ENCODE peak calls at places on chromosomes 1 and 21, in eight cellular contexts. E is heart right ventricle; N is ovary; P is GM23338; I is GM06990; G is spleen; M is CD8-positive, alpha-beta T cell; K is stomach. L is an unnamed sample.

GRCh38 chr1:247376659-247377058 is 39.3 kb upstream of the NLRP3 start:
- DNase-seq in E (no peak), N (no peak), P (peak; percentile 98), I (no peak), G (no peak), M (no peak), K (no peak), L (no peak)

GRCh38 chr1:107277022-107277421 is 136.2 kb downstream of the NTNG1 start:
- DNase-seq in E (peak; percentile 5), N (no peak), P (peak; percentile 85), I (no peak), G (no peak), M (no peak), K (peak; percentile 25), L (peak; percentile 39)

GRCh38 chr1:60350531-60350930 is 277.0 kb upstream of the C1orf87 start:
- DNase-seq in E (no peak), N (no peak), P (no peak), I (no peak), G (no peak), M (no peak), K (no peak), L (no peak)

GRCh38 chr1:203368624-203369451 is 17.9 kb upstream of the FMOD start:
- DNase-seq in E (peak; percentile 76), N (peak; percentile 75), P (no peak), I (no peak), G (no peak), M (no peak), K (no peak), L (no peak)

GRCh38 chr1:2155788-2156187 is 38.8 kb downstream of the FAAP20 start:
- DNase-seq in E (no peak), N (no peak), P (no peak), I (no peak), G (no peak), M (no peak), K (no peak), L (no peak)

GRCh38 chr1:185733818-185734709 is at the start of gene HMCN1:
- DNase-seq in E (peak; percentile 84), N (peak; percentile 70), P (peak; percentile 89), I (peak; percentile 2), G (peak; percentile 86), M (peak; percentile 15), K (peak; percentile 58), L (peak; percentile 44)

GRCh38 chr1:72547412-72547811 is 265.1 kb upstream of the NEGR1 start:
- DNase-seq in E (no peak), N (no peak), P (peak; percentile 49), I (no peak), G (no peak), M (no peak), K (no peak), L (no peak)

GRCh38 chr1:156122519-156123355 is 8.2 kb downstream of the LMNA start:
- DNase-seq in E (peak; percentile 92), N (peak; percentile 91), P (no peak), I (no peak), G (no peak), M (no peak), K (peak; percentile 84), L (peak; percentile 70)

GRCh38 chr1:20551945-20552727 is at the start of gene FAM43B:
- DNase-seq in E (peak; percentile 84), N (no peak), P (peak; percentile 78), I (no peak), G (no peak), M (no peak), K (no peak), L (no peak)

GRCh38 chr1:210598135-210598652 is 269.5 kb downstream of the HHAT start:
- DNase-seq in E (peak; percentile 14), N (no peak), P (no peak), I (no peak), G (no peak), M (no peak), K (no peak), L (no peak)

GRCh38 chr1:243505986-243506689 is 250.3 kb downstream of the SDCCAG8 start:
- DNase-seq in E (peak; percentile 62), N (no peak), P (no peak), I (no peak), G (no peak), M (no peak), K (no peak), L (no peak)

GRCh38 chr1:167501513-167502191 is 16.7 kb downstream of the CD247 start:
- DNase-seq in E (no peak), N (no peak), P (no peak), I (no peak), G (peak; percentile 46), M (peak; percentile 12), K (no peak), L (no peak)

GRCh38 chr1:204806943-204807624 is 63.6 kb upstream of the NFASC start:
- DNase-seq in E (peak; percentile 85), N (peak; percentile 82), P (peak; percentile 96), I (peak; percentile 81), G (peak; percentile 93), M (peak; percentile 80), K (peak; percentile 83), L (peak; percentile 84)

GRCh38 chr1:183646780-183647179 is 6.3 kb downstream of the APOBEC4 start:
- DNase-seq in E (no peak), N (no peak), P (no peak), I (no peak), G (no peak), M (no peak), K (no peak), L (no peak)

GRCh38 chr1:7962636-7963377 is 1.3 kb downstream of the PARK7 start:
- DNase-seq in E (no peak), N (no peak), P (no peak), I (no peak), G (no peak), M (no peak), K (no peak), L (no peak)

GRCh38 chr1:25810341-25811299 is 9.1 kb upstream of the MTFR1L start:
- DNase-seq in E (peak; percentile 58), N (peak; percentile 80), P (peak; percentile 90), I (peak; percentile 64), G (peak; percentile 93), M (peak; percentile 85), K (peak; percentile 79), L (peak; percentile 83)

GRCh38 chr1:16236091-16236494 is 890 bp downstream of the CPLANE2 start:
- DNase-seq in E (no peak), N (no peak), P (peak; percentile 66), I (no peak), G (no peak), M (peak; percentile 49), K (peak; percentile 65), L (no peak)

GRCh38 chr1:41471658-41472057 is 12.8 kb downstream of the EDN2 start:
- DNase-seq in E (no peak), N (no peak), P (no peak), I (no peak), G (peak; percentile 53), M (no peak), K (no peak), L (no peak)

GRCh38 chr1:244699741-244700140 is 46.8 kb downstream of the DESI2 start:
- DNase-seq in E (no peak), N (no peak), P (no peak), I (no peak), G (no peak), M (no peak), K (no peak), L (no peak)

GRCh38 chr21:44312089-44312488 is 12.2 kb downstream of the PFKL start:
- DNase-seq in E (no peak), N (no peak), P (no peak), I (no peak), G (no peak), M (no peak), K (no peak), L (no peak)
- TF ChIP-seq CTCF in E (no peak), N (no peak), P (no peak), I (no peak), G (no peak), M (no peak), K (no peak), L (no peak)

DNA sequence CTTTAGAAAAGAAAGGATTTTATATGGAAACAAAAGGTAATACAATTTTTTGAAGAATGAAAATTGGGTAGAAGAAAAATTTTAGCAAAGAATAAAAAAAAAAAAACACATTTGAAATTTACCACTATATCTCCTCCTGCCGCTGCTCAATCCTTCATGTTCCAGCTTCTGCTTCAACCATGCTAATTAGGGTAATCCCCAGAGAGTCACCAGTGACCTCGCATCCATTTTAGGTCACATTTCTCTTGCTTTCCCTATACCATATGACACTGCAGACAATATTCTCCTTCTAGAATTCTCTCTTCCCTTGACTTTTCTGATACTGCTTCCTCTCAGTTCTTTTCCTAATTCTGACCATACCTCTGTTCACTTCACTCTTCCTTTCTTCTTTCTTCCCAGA is 237.1 kb downstream of the USH2A start:
- DNase-seq in E (no peak), N (no peak), P (no peak), I (no peak), G (no peak), M (no peak), K (no peak), L (no peak)
- H3K27me3 ChIP-seq in E (no peaks in the 10 kb centered on the region), N (no peaks in the 10 kb centered on the region), P (no peaks in the 10 kb centered on the region), I (no peaks in the 10 kb centered on the region), G (no peaks in the 10 kb centered on the region), M (no peaks in the 10 kb centered on the region), K (no peaks in the 10 kb centered on the region), L (no peaks in the 10 kb centered on the region)

DNA sequence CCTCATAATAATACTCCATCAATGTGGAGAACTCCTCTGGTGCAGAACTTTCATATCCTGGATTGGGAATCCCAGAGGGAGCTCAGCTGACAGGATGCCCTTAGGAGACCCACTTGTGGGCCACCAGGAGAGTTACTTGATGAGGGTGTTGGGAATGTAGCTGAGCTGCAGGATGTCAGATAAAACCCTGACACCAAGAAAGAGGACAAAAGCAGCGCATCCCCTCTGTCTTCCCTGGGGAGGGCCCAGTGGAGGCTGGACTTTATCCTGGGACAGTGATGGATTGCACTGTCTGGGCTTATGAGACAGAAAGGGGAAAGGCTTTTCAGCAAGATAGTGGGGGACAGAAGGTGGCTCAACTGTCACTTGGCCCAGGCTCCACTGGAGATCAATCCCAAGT is 88.1 kb upstream of the BCAR3 start:
- DNase-seq in E (no peak), N (no peak), P (no peak), I (no peak), G (no peak), M (no peak), K (no peak), L (no peak)
- H3K4me3 ChIP-seq in E (no peak overlapping the region), N (no peak overlapping the region), P (no peak overlapping the region), I (no peak overlapping the region), G (no peak overlapping the region), M (no peak overlapping the region), K (no peak overlapping the region), L (no peak overlapping the region)

GRCh38 chr1:3283849-3284248 is 170.6 kb upstream of the ARHGEF16 start:
- DNase-seq in E (peak; percentile 53), N (peak; percentile 72), P (peak; percentile 74), I (no peak), G (no peak), M (no peak), K (peak; percentile 63), L (peak; percentile 49)
- TF ChIP-seq CTCF in E (peak; percentile 78), N (peak; percentile 68), P (peak; percentile 82), I (no peak), G (peak; percentile 19), M (no peak), K (peak; percentile 55), L (peak; percentile 81)

DNA sequence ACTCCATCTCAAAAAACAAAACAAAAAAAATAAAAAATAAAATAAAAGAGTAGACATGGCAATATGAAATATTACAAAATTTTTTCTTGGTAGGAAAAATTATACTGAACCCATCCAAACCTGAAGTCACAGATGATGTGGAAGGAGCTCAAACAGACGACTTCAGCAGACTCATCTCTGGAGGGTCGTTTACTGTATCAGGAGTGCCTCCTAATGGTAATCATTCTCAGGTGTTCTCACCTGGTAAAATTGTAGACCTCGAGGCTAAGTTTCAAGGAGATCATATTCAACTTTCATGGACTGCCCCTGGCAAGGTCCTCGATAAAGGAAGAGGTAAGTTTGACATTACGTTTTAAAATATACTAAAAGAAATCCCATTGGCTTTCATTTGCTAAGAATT is 54.3 kb upstream of the SH3GLB1 start:
- DNase-seq in E (no peak), N (no peak), P (peak; percentile 42), I (no peak), G (no peak), M (no peak), K (no peak), L (no peak)
- H3K27me3 ChIP-seq in E (no peaks in the 10 kb centered on the region), N (no peaks in the 10 kb centered on the region), P (no peaks in the 10 kb centered on the region), I (no peaks in the 10 kb centered on the region), G (no peaks in the 10 kb centered on the region), M (no peaks in the 10 kb centered on the region), K (no peaks in the 10 kb centered on the region), L (no peaks in the 10 kb centered on the region)

L was measured in dorsolateral prefrontal cortex.